ENCODE peak calls at places on chromosome 14, in five cellular contexts. F, V, A, W and O are unnamed samples.

GRCh38 chr14:56224179-56224578 is 106.0 kb downstream of the PELI2 start:
- DNase-seq in V (no peak), W (no peak), A (no peak), F (no peak), O (no peak)

GRCh38 chr14:104473244-104473565 is 106.4 kb upstream of the C14orf180 start:
- DNase-seq in V (no peak), A (no peak), F (no peak), W (no peak), O (no peak)

GRCh38 chr14:71166434-71166833 is 259.2 kb downstream of the PCNX1 start:
- DNase-seq in W (peak), V (peak), F (no peak), A (no peak), O (peak)

GRCh38 chr14:92946847-92947545 is 24.0 kb downstream of the CHGA start:
- DNase-seq in F (no peak), V (no peak), A (no peak), W (no peak), O (no peak)

GRCh38 chr14:79947440-79947839 is 263.9 kb downstream of the DIO2 start:
- DNase-seq in V (no peak), F (no peak), A (no peak), W (no peak), O (no peak)

GRCh38 chr14:104383088-104383805 is 196.3 kb upstream of the C14orf180 start:
- DNase-seq in F (no peak), A (no peak), W (no peak), V (no peak), O (peak)

GRCh38 chr14:82398313-82398712 is 864.7 kb upstream of the SEL1L start:
- DNase-seq in W (no peak), A (no peak), V (no peak), F (no peak), O (no peak)

GRCh38 chr14:38212996-38213395 is 5.3 kb downstream of the SSTR1 start:
- DNase-seq in A (no peak), V (no peak), W (no peak), F (no peak), O (no peak)

GRCh38 chr14:90573385-90574105 is 176.7 kb downstream of the CALM1 start:
- DNase-seq in V (no peak), W (no peak), A (no peak), F (no peak), O (no peak)

GRCh38 chr14:104554088-104554607 is 25.4 kb upstream of the C14orf180 start:
- DNase-seq in A (no peak), W (no peak), F (no peak), V (no peak), O (no peak)

GRCh38 chr14:50475460-50475859 is 56.9 kb downstream of the MAP4K5 start:
- DNase-seq in F (no peak), V (no peak), A (no peak), W (no peak), O (no peak)

GRCh38 chr14:93395227-93395626 is 35.5 kb upstream of the UNC79 start:
- DNase-seq in A (no peak), V (no peak), W (no peak), F (no peak), O (no peak)

GRCh38 chr14:100548939-100549338 is 38.3 kb downstream of the BEGAIN start:
- DNase-seq in V (no peak), W (no peak), A (no peak), F (no peak), O (no peak)

GRCh38 chr14:72201645-72202044 is 269.4 kb downstream of the RGS6 start:
- DNase-seq in A (no peak), W (no peak), V (no peak), F (no peak), O (no peak)

GRCh38 chr14:34003691-34004090 is 52.8 kb upstream of the EGLN3 start:
- DNase-seq in F (no peak), W (no peak), A (no peak), V (no peak), O (no peak)

GRCh38 chr14:99256483-99256874 is 15.5 kb downstream of the BCL11B start:
- DNase-seq in F (no peak), V (no peak), W (no peak), A (no peak), O (no peak)

GRCh38 chr14:99518441-99519346 is 37.5 kb downstream of the CCNK start:
- DNase-seq in F (peak), A (peak), V (peak), W (peak), O (peak)

GRCh38 chr14:91377700-91378652 is 39.6 kb downstream of the CCDC88C start:
- DNase-seq in A (no peak), V (no peak), F (no peak), W (no peak), O (no peak)

GRCh38 chr14:24665440-24665991 is 31.5 kb upstream of the GZMB start:
- DNase-seq in A (peak), W (no peak), F (no peak), V (no peak), O (peak)

GRCh38 chr14:24888532-24888931 is 161.4 kb downstream of the STXBP6 start:
- DNase-seq in F (no peak), V (no peak), A (no peak), W (no peak), O (no peak)

GRCh38 chr14:101604935-101605767 is 43.9 kb downstream of the DIO3 start:
- DNase-seq in A (no peak), F (no peak), V (no peak), W (no peak), O (no peak)

GRCh38 chr14:94114589-94115067 is 4.1 kb downstream of the IFI27 start:
- DNase-seq in W (no peak), F (no peak), A (no peak), V (no peak), O (no peak)

GRCh38 chr14:52040598-52040997 is 28.3 kb downstream of the NID2 start:
- DNase-seq in F (no peak), W (no peak), A (no peak), V (no peak), O (no peak)

GRCh38 chr14:100755649-100756048 is 29.0 kb downstream of the DLK1 start:
- DNase-seq in A (no peak), V (no peak), W (no peak), F (no peak), O (no peak)

GRCh38 chr14:35403085-35403396 is 1.5 kb downstream of the NFKBIA start:
- DNase-seq in A (no peak), W (peak), V (no peak), F (peak), O (no peak)

GRCh38 chr14:77985235-77985634 is 184.9 kb upstream of the NRXN3 start:
- DNase-seq in A (no peak), V (no peak), W (no peak), F (no peak), O (no peak)

GRCh38 chr14:31194661-31195060 is 12.9 kb downstream of the HECTD1 start:
- DNase-seq in V (no peak), A (no peak), W (no peak), F (no peak), O (no peak)

GRCh38 chr14:92686411-92686762 is 62.0 kb downstream of the LGMN start:
- DNase-seq in A (no peak), V (no peak), W (no peak), F (no peak), O (no peak)

GRCh38 chr14:50230601-50231474 is 540 bp downstream of the SOS2 start:
- DNase-seq in A (peak), F (peak), W (peak), V (peak), O (peak)